ENCODE peak calls at places on chromosomes 4 and X, in six cellular contexts. One of them, this sample, is unnamed.

GRCh38 chr4:47203593-47203992 is 172.2 kb downstream of the GABRB1 start:
- DNase-seq in HepG2: no peak
- DNase-seq in A549: no peak
- DNase-seq in suprapubic skin: no peak
- DNase-seq in ovary: no peak
- DNase-seq in GM12878: no peak
- DNase-seq in this sample: no peak

GRCh38 chr4:66577922-66578321 is 907.6 kb upstream of the EPHA5 start:
- DNase-seq in HepG2: no peak
- DNase-seq in A549: no peak
- DNase-seq in suprapubic skin: no peak
- DNase-seq in ovary: no peak
- DNase-seq in GM12878: no peak
- DNase-seq in this sample: no peak

GRCh38 chrX:129759576-129760061 is 20.1 kb upstream of the SASH3 start:
- DNase-seq in HepG2: no peak
- DNase-seq in A549: no peak
- DNase-seq in suprapubic skin: no peak
- DNase-seq in ovary: no peak
- DNase-seq in GM12878: no peak
- DNase-seq in this sample: peak

GRCh38 chr4:88162636-88163035 is 4.2 kb upstream of the ABCG2 start:
- DNase-seq in HepG2: peak
- DNase-seq in A549: no peak
- DNase-seq in suprapubic skin: no peak
- DNase-seq in ovary: no peak
- DNase-seq in GM12878: no peak
- DNase-seq in this sample: no peak

GRCh38 chr4:751676-752075 is 46.0 kb downstream of the PCGF3 start:
- DNase-seq in HepG2: no peak
- DNase-seq in A549: no peak
- DNase-seq in suprapubic skin: no peak
- DNase-seq in ovary: no peak
- DNase-seq in GM12878: no peak
- DNase-seq in this sample: no peak

GRCh38 chr4:112604590-112604989 is 32.1 kb downstream of the ZGRF1 start:
- DNase-seq in HepG2: peak
- DNase-seq in A549: peak
- DNase-seq in suprapubic skin: no peak
- DNase-seq in ovary: no peak
- DNase-seq in GM12878: peak
- DNase-seq in this sample: peak

GRCh38 chr4:158077835-158078234 is 95.0 kb downstream of the GASK1B start:
- DNase-seq in HepG2: no peak
- DNase-seq in A549: no peak
- DNase-seq in suprapubic skin: no peak
- DNase-seq in ovary: no peak
- DNase-seq in GM12878: no peak
- DNase-seq in this sample: no peak

GRCh38 chr4:158802914-158803313 is 34.1 kb downstream of the FNIP2 start:
- DNase-seq in HepG2: no peak
- DNase-seq in A549: no peak
- DNase-seq in suprapubic skin: no peak
- DNase-seq in ovary: no peak
- DNase-seq in GM12878: no peak
- DNase-seq in this sample: no peak

GRCh38 chr4:74932010-74932409 is 906 bp upstream of the PARM1 start:
- DNase-seq in HepG2: no peak
- DNase-seq in A549: no peak
- DNase-seq in suprapubic skin: no peak
- DNase-seq in ovary: no peak
- DNase-seq in GM12878: no peak
- DNase-seq in this sample: no peak

GRCh38 chr4:1615786-1616573 is 68.1 kb downstream of the FAM53A start:
- DNase-seq in HepG2: no peak
- DNase-seq in A549: no peak
- DNase-seq in suprapubic skin: no peak
- DNase-seq in ovary: no peak
- DNase-seq in GM12878: no peak
- DNase-seq in this sample: no peak

GRCh38 chr4:7805533-7806079 is 134.1 kb downstream of the AFAP1 start:
- DNase-seq in HepG2: peak
- DNase-seq in A549: peak
- DNase-seq in suprapubic skin: no peak
- DNase-seq in ovary: no peak
- DNase-seq in GM12878: no peak
- DNase-seq in this sample: no peak

GRCh38 chrX:105116541-105116940 is 104.0 kb downstream of the TEX13A start:
- DNase-seq in HepG2: no peak
- DNase-seq in A549: no peak
- DNase-seq in suprapubic skin: no peak
- DNase-seq in ovary: no peak
- DNase-seq in GM12878: no peak
- DNase-seq in this sample: no peak

GRCh38 chrX:47607091-47607490 is 12.6 kb downstream of the SYN1 start:
- DNase-seq in HepG2: no peak
- DNase-seq in A549: no peak
- DNase-seq in suprapubic skin: no peak
- DNase-seq in ovary: no peak
- DNase-seq in GM12878: no peak
- DNase-seq in this sample: no peak

GRCh38 chrX:151852294-151852693 is 60.4 kb upstream of the MAGEA4 start:
- DNase-seq in HepG2: no peak
- DNase-seq in A549: no peak
- DNase-seq in suprapubic skin: no peak
- DNase-seq in ovary: no peak
- DNase-seq in GM12878: no peak
- DNase-seq in this sample: no peak

DNA sequence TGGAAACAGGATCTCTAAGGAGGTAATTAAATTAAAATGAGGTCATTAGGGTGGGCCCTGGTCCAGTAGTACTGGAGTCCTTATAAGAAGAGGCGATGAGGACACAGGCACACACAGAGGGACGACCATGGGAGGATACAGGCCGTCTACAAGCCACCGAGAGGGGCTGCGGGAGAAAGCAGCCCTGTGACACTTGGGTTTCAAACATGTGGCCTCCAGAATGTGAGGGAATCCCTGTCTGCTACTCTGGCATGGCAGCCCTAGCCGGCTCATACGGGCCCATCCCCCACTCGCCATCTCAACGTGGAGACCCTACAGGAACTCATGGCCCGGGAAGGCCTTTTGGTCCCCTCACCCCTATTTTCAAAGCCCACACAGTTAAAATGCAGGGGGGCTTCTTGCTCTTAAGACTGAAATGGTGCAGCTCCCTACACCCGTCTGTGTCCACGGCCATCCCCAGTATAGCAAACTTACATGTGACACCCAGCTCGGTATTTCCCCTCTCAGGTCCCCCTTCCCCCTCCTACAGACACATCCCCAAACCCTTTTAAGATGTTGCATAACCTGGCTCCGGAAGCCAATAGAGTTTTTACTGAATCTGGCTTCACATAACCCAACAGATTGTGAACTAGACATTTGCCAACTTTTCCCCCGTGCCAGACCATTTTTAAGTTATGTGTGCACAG is 124.1 kb upstream of the TBL1X start:
- DNase-seq in HepG2: no peak
- DNase-seq in A549: no peak
- DNase-seq in suprapubic skin: peak
- DNase-seq in ovary: peak
- DNase-seq in GM12878: peak
- DNase-seq in this sample: peak
- H3K4me3 ChIP-seq in HepG2: no peak
- H3K4me3 ChIP-seq in A549: no peak
- H3K4me3 ChIP-seq in suprapubic skin: no peak
- H3K4me3 ChIP-seq in ovary: no peak
- H3K4me3 ChIP-seq in GM12878: peak
- H3K4me3 ChIP-seq in this sample: no peak

DNA sequence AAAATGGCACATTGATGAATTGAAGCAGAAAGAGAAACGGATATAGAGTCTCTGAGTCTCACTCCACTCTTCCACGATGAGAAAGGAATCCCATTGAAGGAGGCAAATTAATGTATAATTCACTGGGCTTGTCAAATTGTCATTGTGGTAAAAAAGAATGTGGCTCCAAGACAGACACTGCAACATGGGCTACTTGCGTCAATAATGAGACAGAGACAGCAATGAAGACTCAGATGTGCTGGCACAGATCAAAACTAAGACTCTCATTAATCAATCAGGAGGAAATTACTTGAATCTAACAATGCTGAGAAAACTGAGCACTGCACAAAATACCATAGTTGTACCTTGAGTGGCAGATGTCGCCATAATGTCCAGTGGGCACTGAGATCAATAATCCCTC is 1485.5 kb downstream of the TECRL start:
- DNase-seq in HepG2: no peak
- DNase-seq in A549: no peak
- DNase-seq in suprapubic skin: no peak
- DNase-seq in ovary: no peak
- DNase-seq in GM12878: no peak
- DNase-seq in this sample: no peak
- TF ChIP-seq EP300 in HepG2: no peak
- TF ChIP-seq EP300 in A549: no peak
- TF ChIP-seq EP300 in suprapubic skin: no peak
- TF ChIP-seq EP300 in ovary: no peak
- TF ChIP-seq EP300 in GM12878: no peak
- TF ChIP-seq EP300 in this sample: no peak

DNA sequence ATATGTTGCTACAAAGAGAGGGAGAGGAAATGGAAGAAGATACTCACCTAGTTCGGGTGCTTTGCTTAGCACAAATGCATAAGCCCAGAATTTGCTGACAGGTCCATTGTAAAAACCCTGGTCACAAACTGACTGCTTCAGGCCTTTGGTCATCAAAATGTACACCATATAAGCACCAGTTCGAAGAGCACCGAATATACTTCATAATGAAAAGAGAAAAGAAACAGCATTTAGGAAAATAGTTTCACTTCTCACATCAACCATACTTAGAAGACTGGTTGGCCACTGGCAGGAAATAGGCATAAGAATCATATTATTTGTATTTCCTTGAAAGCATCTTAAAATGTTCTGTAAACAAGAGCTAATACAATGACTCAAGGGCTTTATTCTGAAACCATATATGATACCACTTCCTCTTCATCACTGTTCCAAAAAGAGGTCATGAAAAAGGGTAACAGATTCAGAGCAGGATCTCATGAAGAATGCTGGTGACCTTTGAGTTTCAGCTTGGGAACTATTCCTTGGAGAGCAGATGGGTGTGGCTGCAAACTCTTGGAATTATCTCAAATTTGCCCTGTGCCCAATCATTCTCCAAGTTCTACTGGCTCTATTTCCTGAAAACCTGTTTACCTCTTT is 138.7 kb downstream of the ELOVL6 start:
- DNase-seq in HepG2: no peak
- DNase-seq in A549: no peak
- DNase-seq in suprapubic skin: no peak
- DNase-seq in ovary: no peak
- DNase-seq in GM12878: peak
- DNase-seq in this sample: peak
- TF ChIP-seq POLR2A in HepG2: no peak
- TF ChIP-seq POLR2A in A549: no peak
- TF ChIP-seq POLR2A in suprapubic skin: no peak
- TF ChIP-seq POLR2A in ovary: no peak
- TF ChIP-seq POLR2A in GM12878: no peak
- TF ChIP-seq POLR2A in this sample: no peak

GRCh38 chr4:184513802-184514120 is 39.4 kb upstream of the IRF2 start:
- DNase-seq in HepG2: no peak
- DNase-seq in A549: no peak
- DNase-seq in suprapubic skin: no peak
- DNase-seq in ovary: no peak
- DNase-seq in GM12878: no peak
- DNase-seq in this sample: no peak
- H3K4me3 ChIP-seq in HepG2: no peak
- H3K4me3 ChIP-seq in A549: no peak
- H3K4me3 ChIP-seq in suprapubic skin: no peak
- H3K4me3 ChIP-seq in ovary: no peak
- H3K4me3 ChIP-seq in GM12878: peak
- H3K4me3 ChIP-seq in this sample: no peak

This sample was measured in transverse colon.